ENCODE peak calls at places on chromosomes 12 and 14, in five cellular contexts. R, O, U, L and A are unnamed samples.

GRCh38 chr14:30573203-30573814 is 14.4 kb downstream of the G2E3 start:
- DNase-seq in R (no peak), O (peak), U (no peak), L (no peak), A (no peak)

GRCh38 chr14:32883189-32883588 is 55.5 kb upstream of the NPAS3 start:
- DNase-seq in R (no peak), O (no peak), U (no peak), L (no peak), A (no peak)

GRCh38 chr14:24355009-24355408 is 13.0 kb upstream of the NFATC4 start:
- DNase-seq in R (no peak), O (no peak), U (no peak), L (no peak), A (no peak)

GRCh38 chr12:56190695-56191155 is 1.4 kb upstream of the SMARCC2 start:
- DNase-seq in R (no peak), O (peak), U (no peak), L (no peak), A (peak)

GRCh38 chr12:93571360-93571853 is 1.1 kb upstream of the SOCS2 start:
- DNase-seq in R (peak), O (peak), U (peak), L (peak), A (no peak)

GRCh38 chr12:124457287-124458219 is 109.9 kb downstream of the NCOR2 start:
- DNase-seq in R (peak), O (no peak), U (no peak), L (peak), A (peak)

GRCh38 chr14:37078131-37078530 is 94.3 kb downstream of the SLC25A21 start:
- DNase-seq in R (no peak), O (no peak), U (no peak), L (no peak), A (no peak)

GRCh38 chr12:24947541-24948451 is 1.1 kb downstream of the BCAT1 start:
- DNase-seq in R (no peak), O (no peak), U (peak), L (no peak), A (no peak)

GRCh38 chr14:49420201-49420600 is 166.0 kb downstream of the RPS29 start:
- DNase-seq in R (no peak), O (no peak), U (no peak), L (no peak), A (no peak)

GRCh38 chr12:61452076-61452475 is 808.1 kb upstream of the USP15 start:
- DNase-seq in R (no peak), O (no peak), U (no peak), L (no peak), A (no peak)

GRCh38 chr12:128408669-128409068 is 141.7 kb downstream of the TMEM132C start:
- DNase-seq in R (no peak), O (no peak), U (no peak), L (no peak), A (no peak)

GRCh38 chr14:24595046-24595808 is 14.3 kb downstream of the GZMH start:
- DNase-seq in R (no peak), O (peak), U (no peak), L (no peak), A (peak)

GRCh38 chr14:68774771-68775613 is 17.9 kb downstream of the ZFP36L1 start:
- DNase-seq in R (no peak), O (peak), U (peak), L (no peak), A (peak)

GRCh38 chr12:102436867-102437266 is 43.5 kb downstream of the IGF1 start:
- DNase-seq in R (no peak), O (no peak), U (no peak), L (no peak), A (no peak)

GRCh38 chr12:22410497-22410896 is 76.0 kb upstream of the ST8SIA1 start:
- DNase-seq in R (no peak), O (no peak), U (no peak), L (no peak), A (peak)

GRCh38 chr14:78356406-78356805 is 186.2 kb downstream of the NRXN3 start:
- DNase-seq in R (no peak), O (no peak), U (peak), L (no peak), A (no peak)

GRCh38 chr12:105477873-105478272 is 147.4 kb downstream of the C12orf75 start:
- DNase-seq in R (no peak), O (no peak), U (peak), L (no peak), A (no peak)

GRCh38 chr14:91417983-91418386 is 365 bp upstream of the CCDC88C start:
- DNase-seq in R (peak), O (peak), U (peak), L (peak), A (peak)

GRCh38 chr12:21757665-21758064 is 16.8 kb downstream of the KCNJ8 start:
- DNase-seq in R (no peak), O (no peak), U (no peak), L (no peak), A (no peak)

GRCh38 chr14:88825503-88825902 is 1.1 kb downstream of the TTC8 start:
- DNase-seq in R (no peak), O (no peak), U (peak), L (no peak), A (no peak)

GRCh38 chr14:39247256-39247655 is 13.5 kb downstream of the MIA2 start:
- DNase-seq in R (no peak), O (no peak), U (no peak), L (no peak), A (peak)

GRCh38 chr12:113934946-113935345 is 31.2 kb downstream of the RBM19 start:
- DNase-seq in R (no peak), O (no peak), U (no peak), L (no peak), A (no peak)

GRCh38 chr12:103672401-103673119 is 85.5 kb downstream of the STAB2 start:
- DNase-seq in R (no peak), O (peak), U (no peak), L (no peak), A (no peak)

GRCh38 chr14:21011136-21011535 is 12.0 kb downstream of the SLC39A2 start:
- DNase-seq in R (no peak), O (no peak), U (no peak), L (no peak), A (no peak)

GRCh38 chr12:67366530-67367196 is 97.5 kb downstream of the CAND1 start:
- DNase-seq in R (no peak), O (no peak), U (no peak), L (no peak), A (peak)

GRCh38 chr12:125586441-125586840 is 521.2 kb downstream of the AACS start:
- DNase-seq in R (no peak), O (no peak), U (no peak), L (no peak), A (no peak)

GRCh38 chr14:34554540-34555250 is 15.2 kb upstream of the EAPP start:
- DNase-seq in R (no peak), O (peak), U (no peak), L (no peak), A (no peak)

GRCh38 chr12:113786107-113786506 is 180.0 kb downstream of the RBM19 start:
- DNase-seq in R (no peak), O (no peak), U (no peak), L (no peak), A (no peak)

GRCh38 chr12:100954118-100954517 is 159.5 kb downstream of the ANO4 start:
- DNase-seq in R (no peak), O (no peak), U (no peak), L (no peak), A (no peak)

GRCh38 chr12:6915023-6915788 is 826 bp downstream of the ENO2 start:
- DNase-seq in R (no peak), O (peak), U (peak), L (no peak), A (no peak)

GRCh38 chr12:54017027-54017788 is 8.4 kb downstream of the HOXC8 start:
- DNase-seq in R (no peak), O (peak), U (peak), L (no peak), A (peak)

GRCh38 chr12:12983420-12984035 is 16.5 kb downstream of the HEBP1 start:
- DNase-seq in R (no peak), O (peak), U (peak), L (no peak), A (peak)

GRCh38 chr14:52079239-52079956 is 10.5 kb upstream of the NID2 start:
- DNase-seq in R (no peak), O (no peak), U (no peak), L (no peak), A (peak)

GRCh38 chr14:105146181-105146975 is 22.2 kb downstream of the JAG2 start:
- DNase-seq in R (no peak), O (no peak), U (no peak), L (no peak), A (no peak)

GRCh38 chr12:122834921-122835692 is at the start of gene HIP1R:
- DNase-seq in R (peak), O (peak), U (peak), L (peak), A (no peak)

GRCh38 chr12:100545092-100545491 is 28.4 kb upstream of the GAS2L3 start:
- DNase-seq in R (no peak), O (peak), U (no peak), L (no peak), A (no peak)

GRCh38 chr14:74949859-74950572 is 5.4 kb downstream of the PGF start:
- DNase-seq in R (no peak), O (no peak), U (no peak), L (no peak), A (no peak)

GRCh38 chr12:34204830-34205285 is 182.6 kb downstream of the ALG10 start:
- DNase-seq in R (no peak), O (no peak), U (no peak), L (no peak), A (no peak)

GRCh38 chr12:12010277-12011031 is 60.3 kb upstream of the BCL2L14 start:
- DNase-seq in R (no peak), O (no peak), U (no peak), L (peak), A (no peak)